ENCODE peak calls at places on chromosomes 1 and 21, in eight cellular contexts. G is OCI-LY7, H is HCT116, P is body of pancreas, X is adrenal gland, Y is tibial artery, Q is osteoblast, V is ovary. M is an unnamed sample.
A peak's percentile ranks its signal among the peaks of the same experiment; 100 is the strongest.

GRCh38 chr1:226604846-226605572 is 56.4 kb downstream of the STUM start:
- DNase-seq in G (no peak), H (no peak), P (no peak), X (no peak), Y (no peak), Q (peak; percentile 75), V (peak; percentile 34), M (no peak)

GRCh38 chr1:95287078-95287477 is 53.1 kb downstream of the RWDD3 start:
- DNase-seq in G (no peak), H (no peak), P (no peak), X (no peak), Y (no peak), Q (no peak), V (no peak), M (no peak)

GRCh38 chr1:226526801-226527595 is 21.6 kb upstream of the STUM start:
- DNase-seq in G (peak; percentile 67), H (peak; percentile 35), P (peak; percentile 77), X (peak; percentile 70), Y (no peak), Q (no peak), V (peak; percentile 83), M (no peak)

GRCh38 chr1:42380617-42381423 is at the start of gene RIMKLA:
- DNase-seq in G (no peak), H (no peak), P (peak; percentile 59), X (peak; percentile 34), Y (peak; percentile 58), Q (peak; percentile 95), V (peak; percentile 50), M (no peak)

GRCh38 chr1:176559474-176560390 is 96.8 kb downstream of the PAPPA2 start:
- DNase-seq in G (peak; percentile 60), H (peak; percentile 44), P (peak; percentile 68), X (peak; percentile 64), Y (peak; percentile 73), Q (peak; percentile 85), V (no peak), M (peak; percentile 33)

GRCh38 chr1:153032677-153033308 is 1.8 kb downstream of the SPRR1B start:
- DNase-seq in G (peak; percentile 5), H (peak; percentile 36), P (peak; percentile 4), X (peak; percentile 40), Y (no peak), Q (peak; percentile 83), V (no peak), M (peak; percentile 18)

GRCh38 chr1:150066838-150067183 is 765 bp upstream of the VPS45 start:
- DNase-seq in G (peak; percentile 83), H (no peak), P (no peak), X (no peak), Y (peak; percentile 83), Q (no peak), V (peak; percentile 72), M (no peak)

GRCh38 chr21:44918107-44918470 is 2.6 kb downstream of the ITGB2 start:
- DNase-seq in G (no peak), H (no peak), P (no peak), X (no peak), Y (no peak), Q (no peak), V (no peak), M (no peak)

GRCh38 chr1:66346057-66346795 is 187.7 kb upstream of the SGIP1 start:
- DNase-seq in G (no peak), H (no peak), P (no peak), X (no peak), Y (no peak), Q (no peak), V (no peak), M (no peak)

GRCh38 chr1:65178235-65178634 is 30.2 kb downstream of the AK4 start:
- DNase-seq in G (no peak), H (no peak), P (no peak), X (no peak), Y (no peak), Q (no peak), V (no peak), M (no peak)

GRCh38 chr21:45228171-45228641 is 59.5 kb downstream of the POFUT2 start:
- DNase-seq in G (no peak), H (peak; percentile 46), P (peak; percentile 55), X (peak; percentile 73), Y (no peak), Q (peak; percentile 97), V (no peak), M (peak; percentile 69)

GRCh38 chr1:244210884-244211558 is 159.9 kb downstream of the ZBTB18 start:
- DNase-seq in G (no peak), H (peak; percentile 36), P (peak; percentile 31), X (peak; percentile 32), Y (no peak), Q (no peak), V (no peak), M (no peak)

GRCh38 chr1:54984126-54984842 is 3.9 kb downstream of the TMEM61 start:
- DNase-seq in G (no peak), H (no peak), P (no peak), X (no peak), Y (no peak), Q (no peak), V (no peak), M (no peak)

GRCh38 chr1:209248649-209249279 is 334.8 kb upstream of the CAMK1G start:
- DNase-seq in G (peak; percentile 56), H (peak; percentile 59), P (peak; percentile 72), X (peak; percentile 71), Y (no peak), Q (no peak), V (no peak), M (peak; percentile 71)

GRCh38 chr1:79215311-79215710 is 208.8 kb upstream of the ADGRL4 start:
- DNase-seq in G (no peak), H (no peak), P (no peak), X (no peak), Y (no peak), Q (no peak), V (no peak), M (no peak)

GRCh38 chr1:30572192-30572591 is 151.2 kb downstream of the MATN1 start:
- DNase-seq in G (no peak), H (no peak), P (no peak), X (no peak), Y (no peak), Q (peak; percentile 42), V (no peak), M (no peak)

GRCh38 chr1:247401310-247402098 is 14.5 kb upstream of the NLRP3 start:
- DNase-seq in G (no peak), H (no peak), P (peak; percentile 26), X (no peak), Y (no peak), Q (no peak), V (no peak), M (no peak)

GRCh38 chr1:167301355-167301754 is 80.7 kb downstream of the POU2F1 start:
- DNase-seq in G (peak; percentile 48), H (no peak), P (no peak), X (no peak), Y (no peak), Q (peak; percentile 39), V (no peak), M (no peak)

GRCh38 chr1:72845342-72845741 is 563.0 kb upstream of the NEGR1 start:
- DNase-seq in G (no peak), H (no peak), P (no peak), X (no peak), Y (no peak), Q (no peak), V (no peak), M (no peak)
- TF ChIP-seq CTCF in G (peak; percentile 26), H (no peak), P (no peak), X (no peak), Y (no peak), Q (peak; percentile 13), V (no peak), M (peak; percentile 17)

DNA sequence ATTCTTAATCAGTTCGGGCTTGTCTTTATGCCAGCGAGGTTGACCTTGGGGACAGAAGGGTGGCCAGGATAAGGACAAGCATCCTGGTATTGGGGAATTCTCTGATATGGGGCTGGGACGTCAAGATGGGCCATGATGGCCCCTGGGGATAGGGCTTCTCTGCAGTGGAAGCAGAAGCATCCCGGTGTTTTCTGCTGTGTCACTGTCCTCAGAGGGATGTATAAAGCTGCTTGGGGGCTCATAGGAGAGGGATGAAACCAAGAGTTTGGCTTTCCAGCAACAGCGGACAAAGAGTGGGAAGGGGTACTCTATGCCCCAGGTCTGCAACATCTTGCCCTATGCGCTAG is 1.4 kb upstream of the ATP1B1 start:
- DNase-seq in G (no peak), H (no peak), P (no peak), X (no peak), Y (no peak), Q (no peak), V (peak; percentile 40), M (no peak)
- H3K27ac ChIP-seq in G (no peak overlapping the region), H (no peak overlapping the region), P (peak overlapping the region; percentile 93), X (peak overlapping the region; percentile 74), Y (peak overlapping the region; percentile 74), Q (no peak overlapping the region), V (peak overlapping the region; percentile 88), M (peak overlapping the region; percentile 57)

DNA sequence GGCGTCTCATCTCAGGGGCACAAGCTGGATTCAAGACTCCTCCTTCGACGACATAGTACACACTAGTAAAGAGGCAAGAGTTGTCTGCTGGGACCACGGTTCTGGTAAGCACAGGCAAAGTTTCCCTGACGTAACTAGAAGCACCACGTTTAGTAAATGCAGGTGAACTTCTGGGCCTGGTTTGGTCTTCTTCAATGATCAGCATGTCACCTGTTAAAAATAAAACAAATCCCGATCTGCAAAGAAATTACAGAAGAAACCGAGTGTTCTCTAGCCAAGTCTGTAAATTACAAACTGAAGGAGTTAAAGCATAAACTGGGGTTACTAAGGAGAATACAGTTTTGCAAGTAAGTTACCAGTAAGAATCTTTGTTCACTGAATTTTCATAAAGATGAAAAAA is 1.5 kb downstream of the YOD1 start:
- DNase-seq in G (no peak), H (no peak), P (no peak), X (no peak), Y (no peak), Q (no peak), V (no peak), M (no peak)
- H3K4me3 ChIP-seq in G (peak overlapping the region; percentile 95), H (peak overlapping the region; percentile 88), P (no peak overlapping the region), X (no peak overlapping the region), Y (peak overlapping the region; percentile 85), Q (peak overlapping the region; percentile 97), V (peak overlapping the region; percentile 80), M (peak overlapping the region; percentile 98)

DNA sequence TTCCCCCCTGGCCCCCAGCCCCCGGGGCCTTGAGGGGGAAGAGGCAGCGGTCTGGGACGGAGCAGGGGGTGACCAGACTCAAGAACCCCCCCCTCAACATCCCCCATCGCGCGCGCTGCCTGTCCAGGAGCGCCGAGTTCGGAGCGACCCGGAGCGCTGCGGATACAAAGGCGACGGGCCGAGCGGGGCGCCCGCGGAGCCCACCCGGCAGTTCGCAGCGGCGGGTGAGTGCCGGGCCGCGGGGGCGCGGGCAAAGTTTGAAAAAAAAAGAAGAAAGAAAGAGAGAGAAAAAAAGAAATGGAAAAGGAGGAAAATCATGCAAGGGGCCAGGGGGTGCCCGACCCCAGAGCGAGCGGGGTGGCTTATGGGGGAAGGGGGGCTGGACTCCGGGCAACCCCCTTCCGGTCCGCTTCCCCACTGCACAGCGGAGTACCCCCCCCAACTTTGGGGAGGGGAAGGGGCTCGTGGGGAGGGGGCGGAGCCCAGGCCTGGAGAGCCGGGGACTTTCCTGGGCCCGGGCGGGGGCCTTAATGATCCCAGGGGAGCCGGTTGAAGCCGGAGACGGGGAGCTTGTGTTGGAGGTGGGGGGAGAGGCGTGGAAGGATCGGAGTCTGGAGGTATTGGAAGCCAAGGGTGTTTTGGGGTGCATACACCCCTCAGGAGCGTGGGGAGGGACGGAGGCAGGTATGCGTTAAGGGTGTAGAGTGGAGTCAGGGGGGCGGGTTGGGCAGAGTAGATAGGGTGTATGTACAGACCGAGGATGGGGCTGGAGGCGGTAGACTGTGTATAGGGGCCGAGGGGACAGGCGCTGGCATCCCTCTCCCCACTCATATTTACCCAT is 502 bp downstream of the VANGL2 start:
- DNase-seq in G (peak; percentile 31), H (no peak), P (peak; percentile 13), X (no peak), Y (no peak), Q (no peak), V (peak; percentile 60), M (no peak)
- TF ChIP-seq CTCF in G (no peak), H (no peak), P (no peak), X (no peak), Y (no peak), Q (no peak), V (no peak), M (no peak)

M was measured in Panc1.